ENCODE peak calls at places on chromosomes 6 and 20, in ten cellular contexts. A, M, G, E, K, D, J, W, H and R are unnamed samples.

GRCh38 chr20:53914091-53914860 is 156.1 kb downstream of the BCAS1 start:
- DNase-seq in A (no peak), M (no peak), G (no peak), E (no peak), K (peak), D (no peak), J (no peak), W (peak), H (no peak), R (peak)

GRCh38 chr6:70280462-70280861 is 22.4 kb downstream of the COL9A1 start:
- DNase-seq in A (no peak), M (no peak), G (no peak), E (no peak), K (peak), D (no peak), J (no peak), W (no peak), H (peak), R (peak)

GRCh38 chr6:52299598-52300144 is 15.1 kb upstream of the MCM3 start:
- DNase-seq in A (no peak), M (no peak), G (no peak), E (no peak), K (no peak), D (no peak), J (no peak), W (no peak), H (no peak), R (no peak)

GRCh38 chr20:5670137-5670536 is 80.1 kb upstream of the SHLD1 start:
- DNase-seq in A (no peak), M (no peak), G (no peak), E (no peak), K (no peak), D (no peak), J (no peak), W (no peak), H (no peak), R (no peak)

GRCh38 chr6:125415921-125416320 is 114.2 kb upstream of the HDDC2 start:
- DNase-seq in A (no peak), M (no peak), G (no peak), E (no peak), K (no peak), D (no peak), J (no peak), W (peak), H (no peak), R (no peak)

GRCh38 chr6:126716826-126717514 is 377.1 kb downstream of the CENPW start:
- DNase-seq in A (no peak), M (no peak), G (no peak), E (no peak), K (no peak), D (no peak), J (no peak), W (no peak), H (no peak), R (no peak)

GRCh38 chr6:41727705-41728072 is 7.7 kb downstream of the TFEB start:
- DNase-seq in A (no peak), M (no peak), G (no peak), E (no peak), K (no peak), D (no peak), J (no peak), W (no peak), H (no peak), R (no peak)

GRCh38 chr20:14189794-14190402 is 147.5 kb downstream of the FLRT3 start:
- DNase-seq in A (no peak), M (no peak), G (peak), E (no peak), K (no peak), D (peak), J (no peak), W (peak), H (no peak), R (peak)

GRCh38 chr6:160278311-160278710 is 19.7 kb upstream of the SLC22A2 start:
- DNase-seq in A (no peak), M (no peak), G (no peak), E (no peak), K (no peak), D (no peak), J (no peak), W (no peak), H (no peak), R (no peak)

GRCh38 chr6:136036601-136037000 is 185.1 kb downstream of the PDE7B start:
- DNase-seq in A (no peak), M (no peak), G (no peak), E (no peak), K (no peak), D (no peak), J (no peak), W (no peak), H (no peak), R (no peak)

GRCh38 chr6:133184798-133185380 is 56.3 kb upstream of the EYA4 start:
- DNase-seq in A (peak), M (no peak), G (no peak), E (no peak), K (no peak), D (peak), J (no peak), W (peak), H (no peak), R (no peak)

GRCh38 chr20:50610212-50610718 is 81.1 kb downstream of the RIPOR3 start:
- DNase-seq in A (peak), M (no peak), G (no peak), E (no peak), K (no peak), D (no peak), J (no peak), W (no peak), H (no peak), R (no peak)

GRCh38 chr6:71473908-71474307 is 185.3 kb downstream of the OGFRL1 start:
- DNase-seq in A (no peak), M (no peak), G (no peak), E (no peak), K (peak), D (no peak), J (no peak), W (peak), H (no peak), R (no peak)

GRCh38 chr6:25193865-25194679 is 85.1 kb upstream of the CARMIL1 start:
- DNase-seq in A (no peak), M (no peak), G (no peak), E (no peak), K (no peak), D (no peak), J (no peak), W (no peak), H (no peak), R (no peak)

GRCh38 chr6:140379919-140380318 is 1005.5 kb upstream of the CITED2 start:
- DNase-seq in A (no peak), M (no peak), G (no peak), E (no peak), K (no peak), D (no peak), J (no peak), W (peak), H (no peak), R (peak)

GRCh38 chr6:159062965-159063364 is 18.2 kb upstream of the TAGAP start:
- DNase-seq in A (no peak), M (no peak), G (peak), E (no peak), K (no peak), D (peak), J (no peak), W (no peak), H (no peak), R (no peak)

GRCh38 chr6:159595173-159595572 is 97.9 kb downstream of the SOD2 start:
- DNase-seq in A (no peak), M (no peak), G (no peak), E (no peak), K (no peak), D (peak), J (peak), W (no peak), H (no peak), R (no peak)

GRCh38 chr20:53413188-53413631 is 180.4 kb downstream of the ZNF217 start:
- DNase-seq in A (peak), M (peak), G (no peak), E (no peak), K (peak), D (no peak), J (peak), W (no peak), H (peak), R (peak)

GRCh38 chr6:41704028-41704427 is 31.4 kb downstream of the TFEB start:
- DNase-seq in A (no peak), M (no peak), G (no peak), E (peak), K (no peak), D (peak), J (no peak), W (no peak), H (no peak), R (no peak)

GRCh38 chr6:137230547-137230946 is 11.4 kb upstream of the IFNGR1 start:
- DNase-seq in A (no peak), M (no peak), G (peak), E (no peak), K (no peak), D (peak), J (no peak), W (no peak), H (no peak), R (no peak)

GRCh38 chr20:36097331-36097730 is 57.2 kb upstream of the EPB41L1 start:
- DNase-seq in A (no peak), M (no peak), G (no peak), E (no peak), K (peak), D (no peak), J (no peak), W (no peak), H (no peak), R (peak)

GRCh38 chr20:59015812-59016711 is 3.2 kb upstream of the TUBB1 start:
- DNase-seq in A (no peak), M (no peak), G (no peak), E (no peak), K (no peak), D (no peak), J (no peak), W (no peak), H (no peak), R (no peak)

GRCh38 chr6:20599302-20600051 is 65.2 kb downstream of the CDKAL1 start:
- DNase-seq in A (no peak), M (no peak), G (no peak), E (no peak), K (no peak), D (no peak), J (no peak), W (no peak), H (no peak), R (no peak)

GRCh38 chr6:99661870-99662269 is 55.2 kb downstream of the PRDM13 start:
- DNase-seq in A (no peak), M (no peak), G (no peak), E (no peak), K (no peak), D (no peak), J (no peak), W (no peak), H (no peak), R (no peak)

GRCh38 chr20:47024461-47024937 is 129.9 kb downstream of the EYA2 start:
- DNase-seq in A (no peak), M (no peak), G (peak), E (no peak), K (no peak), D (peak), J (no peak), W (no peak), H (no peak), R (no peak)

GRCh38 chr6:134744301-134744700 is 205.6 kb downstream of the ALDH8A1 start:
- DNase-seq in A (no peak), M (no peak), G (no peak), E (no peak), K (no peak), D (no peak), J (no peak), W (peak), H (no peak), R (no peak)

GRCh38 chr6:11722224-11722623 is 56.4 kb downstream of the ADTRP start:
- DNase-seq in A (no peak), M (no peak), G (no peak), E (no peak), K (no peak), D (no peak), J (no peak), W (no peak), H (no peak), R (no peak)

GRCh38 chr20:41657655-41658054 is 39.5 kb upstream of the CHD6 start:
- DNase-seq in A (no peak), M (no peak), G (peak), E (no peak), K (no peak), D (no peak), J (no peak), W (no peak), H (no peak), R (no peak)

GRCh38 chr6:30495993-30496392 is 6.7 kb downstream of the HLA-E start:
- DNase-seq in A (no peak), M (no peak), G (no peak), E (no peak), K (no peak), D (no peak), J (no peak), W (no peak), H (no peak), R (no peak)

GRCh38 chr6:111242452-111242851 is 155.1 kb downstream of the SLC16A10 start:
- DNase-seq in A (peak), M (no peak), G (no peak), E (no peak), K (no peak), D (no peak), J (no peak), W (peak), H (no peak), R (no peak)

GRCh38 chr6:111721677-111722219 is 116.1 kb upstream of the TRAF3IP2 start:
- DNase-seq in A (peak), M (peak), G (peak), E (no peak), K (no peak), D (no peak), J (peak), W (no peak), H (peak), R (no peak)